ENCODE peak calls at places on chromosomes 16 and 17, in five cellular contexts. S is fibroblast of villous mesenchyme, K is lower lobe of right lung, N is neural progenitor cell, W is type B pancreatic cell. R is an unnamed sample.
A peak's percentile ranks its signal among the peaks of the same experiment; 100 is the strongest.

GRCh38 chr16:58019866-58020538 is 5.6 kb upstream of the MMP15 start:
- DNase-seq in S (no peak), K (no peak), N (no peak), W (no peak), R (no peak)

GRCh38 chr16:6207124-6207523 is 1109.5 kb upstream of the EEF2KMT start:
- DNase-seq in S (no peak), K (no peak), N (no peak), W (no peak), R (no peak)

GRCh38 chr17:21078056-21078825 is 35.4 kb upstream of the USP22 start:
- DNase-seq in S (no peak), K (no peak), N (no peak), W (no peak), R (no peak)

GRCh38 chr17:16407911-16408588 is 7.3 kb upstream of the TRPV2 start:
- DNase-seq in S (peak; percentile 68), K (peak; percentile 70), N (peak; percentile 58), W (no peak), R (no peak)

GRCh38 chr16:85697441-85697840 is 8.7 kb upstream of the GINS2 start:
- DNase-seq in S (no peak), K (no peak), N (no peak), W (no peak), R (no peak)

GRCh38 chr16:70156207-70156978 is 17.2 kb upstream of the CLEC18C start:
- DNase-seq in S (no peak), K (no peak), N (no peak), W (no peak), R (no peak)

GRCh38 chr16:57562669-57563486 is 20.4 kb downstream of the ADGRG5 start:
- DNase-seq in S (no peak), K (no peak), N (no peak), W (peak; percentile 54), R (peak; percentile 82)

GRCh38 chr16:80741716-80742115 is 62.7 kb downstream of the CDYL2 start:
- DNase-seq in S (peak; percentile 53), K (no peak), N (no peak), W (no peak), R (no peak)

GRCh38 chr17:14080847-14081251 is 11.5 kb downstream of the COX10 start:
- DNase-seq in S (peak; percentile 94), K (no peak), N (no peak), W (no peak), R (no peak)

GRCh38 chr16:76292218-76292617 is 15.0 kb downstream of the CNTNAP4 start:
- DNase-seq in S (no peak), K (no peak), N (no peak), W (no peak), R (no peak)

GRCh38 chr16:85486256-85486915 is 126.7 kb upstream of the GSE1 start:
- DNase-seq in S (no peak), K (no peak), N (no peak), W (no peak), R (no peak)

GRCh38 chr16:82146957-82147356 is 23.1 kb downstream of the MPHOSPH6 start:
- DNase-seq in S (no peak), K (no peak), N (no peak), W (no peak), R (no peak)

GRCh38 chr16:27598921-27599565 is 49.1 kb downstream of the KATNIP start:
- DNase-seq in S (no peak), K (no peak), N (no peak), W (no peak), R (no peak)

GRCh38 chr17:57875109-57876022 is 25.5 kb upstream of the MRPS23 start:
- DNase-seq in S (peak; percentile 98), K (peak; percentile 84), N (peak; percentile 80), W (peak; percentile 81), R (peak; percentile 98)

GRCh38 chr17:67276075-67276474 is 31.1 kb upstream of the HELZ start:
- DNase-seq in S (no peak), K (no peak), N (peak; percentile 11), W (no peak), R (no peak)

GRCh38 chr16:87166321-87166720 is 150.9 kb downstream of the C16orf95 start:
- DNase-seq in S (no peak), K (no peak), N (no peak), W (no peak), R (no peak)

GRCh38 chr17:75589919-75590303 is 2.3 kb downstream of the MYO15B start:
- DNase-seq in S (no peak), K (no peak), N (no peak), W (no peak), R (no peak)

GRCh38 chr16:89257281-89257731 is 39.8 kb downstream of the ZNF778 start:
- DNase-seq in S (no peak), K (no peak), N (peak; percentile 44), W (no peak), R (no peak)

GRCh38 chr16:30628628-30629342 is 18.6 kb upstream of the ZNF689 start:
- DNase-seq in S (peak; percentile 77), K (peak; percentile 87), N (peak; percentile 79), W (peak; percentile 89), R (peak; percentile 90)

GRCh38 chr17:68709995-68710780 is 109.0 kb upstream of the FAM20A start:
- DNase-seq in S (peak; percentile 98), K (no peak), N (no peak), W (no peak), R (no peak)

GRCh38 chr17:35543856-35544255 is 6.4 kb upstream of the SLFN12L start:
- DNase-seq in S (no peak), K (no peak), N (no peak), W (no peak), R (no peak)

GRCh38 chr16:31333686-31334649 is 21.0 kb upstream of the ITGAX start:
- DNase-seq in S (peak; percentile 56), K (no peak), N (peak; percentile 43), W (peak; percentile 37), R (peak; percentile 67)

GRCh38 chr16:10206215-10206614 is 24.0 kb upstream of the GRIN2A start:
- DNase-seq in S (no peak), K (no peak), N (no peak), W (no peak), R (no peak)

GRCh38 chr17:67044940-67045339 is 586 bp downstream of the CACNG1 start:
- DNase-seq in S (no peak), K (no peak), N (no peak), W (no peak), R (no peak)

GRCh38 chr17:4048218-4048617 is 84.0 kb upstream of the ATP2A3 start:
- DNase-seq in S (no peak), K (no peak), N (no peak), W (no peak), R (no peak)

GRCh38 chr16:56558024-56558747 is 6.7 kb upstream of the MT4 start:
- DNase-seq in S (no peak), K (no peak), N (no peak), W (no peak), R (no peak)

GRCh38 chr16:4097826-4098240 is 18.4 kb downstream of the ADCY9 start:
- DNase-seq in S (peak; percentile 94), K (peak; percentile 6), N (no peak), W (no peak), R (no peak)

GRCh38 chr17:78995761-78996451 is 13.7 kb downstream of the CANT1 start:
- DNase-seq in S (no peak), K (peak; percentile 73), N (no peak), W (no peak), R (no peak)

GRCh38 chr16:81491522-81492188 is 47.0 kb downstream of the CMIP start:
- DNase-seq in S (peak; percentile 34), K (no peak), N (no peak), W (no peak), R (no peak)

GRCh38 chr16:64983983-64984382 is 137.9 kb downstream of the CDH11 start:
- DNase-seq in S (peak; percentile 94), K (no peak), N (peak; percentile 74), W (no peak), R (peak; percentile 86)

GRCh38 chr17:45942284-45942683 is 47.9 kb downstream of the MAPT start:
- DNase-seq in S (peak; percentile 40), K (no peak), N (peak; percentile 32), W (no peak), R (no peak)

GRCh38 chr16:1533443-1533951 is at the start of gene TMEM204:
- DNase-seq in S (peak; percentile 90), K (no peak), N (no peak), W (no peak), R (no peak)

GRCh38 chr16:11557811-11558210 is 28.9 kb downstream of the LITAF start:
- DNase-seq in S (no peak), K (no peak), N (no peak), W (no peak), R (no peak)

GRCh38 chr17:38777641-38778250 is 21.6 kb downstream of the PIP4K2B start:
- DNase-seq in S (no peak), K (no peak), N (no peak), W (no peak), R (no peak)

GRCh38 chr16:78984324-78984723 is 616.2 kb downstream of the MAF start:
- DNase-seq in S (no peak), K (no peak), N (no peak), W (no peak), R (no peak)

GRCh38 chr17:499836-500543 is 147.4 kb upstream of the RPH3AL start:
- DNase-seq in S (no peak), K (peak; percentile 59), N (no peak), W (no peak), R (no peak)

GRCh38 chr17:70298929-70299529 is 129.7 kb downstream of the KCNJ2 start:
- DNase-seq in S (no peak), K (no peak), N (no peak), W (no peak), R (no peak)

GRCh38 chr16:46973457-46974324 is at the start of gene DNAJA2:
- DNase-seq in S (peak; percentile 91), K (peak; percentile 95), N (peak; percentile 94), W (peak; percentile 94), R (peak; percentile 97)
- TF ChIP-seq CTCF in S (no peak), K (no peak), N (no peak), W (no peak), R (no peak)

GRCh38 chr16:17215306-17215705 is 255.5 kb downstream of the XYLT1 start:
- DNase-seq in S (no peak), K (no peak), N (no peak), W (no peak), R (no peak)
- TF ChIP-seq CTCF in S (no peak), K (no peak), N (no peak), W (no peak), R (no peak)

GRCh38 chr17:42005128-42005527 is 12.1 kb downstream of the DNAJC7 start:
- DNase-seq in S (peak; percentile 77), K (no peak), N (no peak), W (no peak), R (no peak)

GRCh38 chr17:42010898-42011516 is 6.2 kb downstream of the DNAJC7 start:
- DNase-seq in S (no peak), K (no peak), N (peak; percentile 21), W (no peak), R (no peak)

DNA sequence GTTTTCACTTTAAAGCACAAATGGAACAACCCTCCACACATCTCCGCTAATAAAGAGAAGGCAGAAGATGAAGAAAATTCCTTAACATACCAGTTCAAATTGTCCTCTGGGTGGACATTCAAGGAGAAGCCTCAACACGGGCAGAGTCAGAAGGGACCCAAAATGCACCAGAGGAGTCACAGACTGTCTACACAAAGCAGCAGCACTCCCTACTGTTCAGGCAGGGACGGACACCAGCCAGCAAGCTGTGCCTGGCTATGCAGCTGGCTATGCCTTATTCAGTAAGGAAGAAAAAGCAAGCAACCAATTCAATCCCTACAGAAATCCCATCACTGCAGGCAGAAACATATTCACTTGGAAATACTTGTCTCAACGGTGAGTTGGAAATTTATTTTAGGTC is 8.1 kb downstream of the DNAJC7 start:
- DNase-seq in S (no peak), K (no peak), N (peak; percentile 28), W (no peak), R (no peak)
- TF ChIP-seq CTCF in S (peak; percentile 26), K (no peak), N (peak; percentile 16), W (no peak), R (no peak)

GRCh38 chr17:28416703-28417311 is 10.8 kb upstream of the SLC46A1 start:
- DNase-seq in S (peak; percentile 79), K (peak; percentile 61), N (peak; percentile 82), W (no peak), R (no peak)
- TF ChIP-seq CTCF in S (peak; percentile 82), K (peak; percentile 78), N (peak; percentile 81), W (peak; percentile 78), R (peak; percentile 66)

R was measured in osteocyte.